ENCODE peak calls at places on chromosomes 2 and 18, in five cellular contexts. K is ecto neural progenitor cell; W is activated T-helper 9 cell treated with anti-CD3 and anti-CD28 coated beads, Interleukin-2, amount 50 U/mL, for 16 hours; B is cardiac fibroblast; M is stimulated activated CD4-positive, alpha-beta T cell treated with anti-CD3 and anti-CD28 coated beads, Interleukin-1b, Interleukin-23, amount 100 ng/mL, for 24 hours. P is an unnamed sample.

GRCh38 chr2:238925281-238925680 is 77.4 kb downstream of the TWIST2 start:
- DNase-seq in K (no peak), W (no peak), B (no peak), M (no peak), P (no peak)

GRCh38 chr2:11669454-11670291 is at the start of gene NTSR2:
- DNase-seq in K (peak), W (no peak), B (peak), M (peak), P (no peak)

GRCh38 chr2:15899751-15900493 is 40.4 kb upstream of the MYCN start:
- DNase-seq in K (no peak), W (no peak), B (no peak), M (no peak), P (no peak)

GRCh38 chr18:11154369-11154982 is 5.1 kb upstream of the PIEZO2 start:
- DNase-seq in K (no peak), W (no peak), B (peak), M (no peak), P (peak)

GRCh38 chr18:3689091-3689490 is 239.1 kb downstream of the TGIF1 start:
- DNase-seq in K (no peak), W (no peak), B (peak), M (no peak), P (no peak)

GRCh38 chr2:195533771-195534642 is 123.0 kb upstream of the SLC39A10 start:
- DNase-seq in K (no peak), W (peak), B (peak), M (peak), P (peak)

GRCh38 chr2:130376433-130377293 is 20.8 kb downstream of the PTPN18 start:
- DNase-seq in K (no peak), W (no peak), B (no peak), M (no peak), P (no peak)

GRCh38 chr2:168272225-168272624 is 24.8 kb upstream of the STK39 start:
- DNase-seq in K (no peak), W (no peak), B (peak), M (no peak), P (no peak)

GRCh38 chr2:141392517-141393213 is 738.2 kb downstream of the LRP1B start:
- DNase-seq in K (no peak), W (no peak), B (peak), M (no peak), P (no peak)

GRCh38 chr18:56645415-56646016 is 5.6 kb upstream of the WDR7 start:
- DNase-seq in K (no peak), W (no peak), B (no peak), M (no peak), P (no peak)